ENCODE peak calls at places on chromosomes 16 and 17, in nine cellular contexts. N is T-helper 9 cell; M is NCI-H1105; O is mesothelial cell of epicardium; S is stimulated activated CD4-positive, alpha-beta T cell treated with anti-CD3 and anti-CD28 coated beads, Interleukin-1b, Interleukin-23, amount 100 ng/mL, for 1 hour; X is NCI-H526 treated with DMSO at 0.1 percent for 48 hours; Q is neural progenitor cell; Z is GM12864; W is NCI-H510A. L is an unnamed sample.

GRCh38 chr16:7351572-7351971 is 18.9 kb downstream of the RBFOX1 start:
- DNase-seq in M (peak; percentile 28), Q (no peak), X (no peak), Z (no peak), O (no peak), N (no peak), W (no peak), S (no peak), L (no peak)

GRCh38 chr16:892536-893255 is 78.1 kb downstream of the LMF1 start:
- DNase-seq in M (no peak), W (no peak), X (no peak), Q (peak; percentile 61), N (no peak), S (no peak), O (no peak), Z (no peak), L (no peak)

GRCh38 chr16:31696968-31697743 is 169.5 kb downstream of the AHSP start:
- DNase-seq in Z (no peak), Q (peak; percentile 27), M (peak; percentile 7), W (no peak), N (no peak), X (peak; percentile 38), O (no peak), S (no peak), L (no peak)

GRCh38 chr16:1152123-1152638 is 725 bp upstream of the CACNA1H start:
- DNase-seq in S (no peak), N (peak; percentile 47), X (no peak), W (no peak), Z (no peak), M (no peak), Q (peak; percentile 78), O (peak; percentile 57), L (no peak)

GRCh38 chr16:89383095-89384003 is 107.0 kb downstream of the ANKRD11 start:
- DNase-seq in Q (peak; percentile 48), S (no peak), M (no peak), O (no peak), Z (no peak), W (peak; percentile 35), N (no peak), X (no peak), L (peak; percentile 80)

GRCh38 chr16:56608876-56609462 is 585 bp downstream of the MT2A start:
- DNase-seq in X (no peak), Q (peak; percentile 45), W (no peak), Z (no peak), M (no peak), S (no peak), N (no peak), O (no peak), L (peak; percentile 40)

GRCh38 chr16:82439678-82440293 is 187.0 kb upstream of the CDH13 start:
- DNase-seq in N (no peak), Q (peak; percentile 35), W (no peak), X (no peak), Z (no peak), O (no peak), M (no peak), S (no peak), L (no peak)

GRCh38 chr16:31038993-31039392 is 5.6 kb downstream of the STX4 start:
- DNase-seq in Q (no peak), S (no peak), Z (no peak), W (no peak), N (no peak), M (no peak), X (no peak), O (no peak), L (no peak)

GRCh38 chr16:75429621-75430403 is 3.5 kb downstream of the CFDP1 start:
- DNase-seq in M (no peak), W (no peak), Q (no peak), S (no peak), O (no peak), Z (no peak), N (no peak), X (no peak), L (no peak)

GRCh38 chr17:30336369-30337171 is 2.7 kb upstream of the TMIGD1 start:
- DNase-seq in Z (no peak), S (peak; percentile 29), N (peak; percentile 58), X (peak; percentile 94), O (no peak), W (no peak), M (peak; percentile 51), Q (peak; percentile 67), L (peak; percentile 64)

GRCh38 chr17:71821512-71821911 is 299.3 kb upstream of the SOX9 start:
- DNase-seq in X (no peak), S (no peak), Z (no peak), M (no peak), Q (no peak), N (no peak), O (no peak), W (no peak), L (no peak)

GRCh38 chr17:49334744-49335512 is 27.1 kb downstream of the ZNF652 start:
- DNase-seq in W (no peak), O (no peak), S (no peak), Z (no peak), M (no peak), N (no peak), Q (no peak), X (no peak), L (no peak)

GRCh38 chr16:70460737-70461261 is 6.4 kb downstream of the FCSK start:
- DNase-seq in W (no peak), O (no peak), M (no peak), N (no peak), X (no peak), Q (no peak), Z (no peak), S (no peak), L (no peak)

GRCh38 chr16:49499018-49499785 is 125.6 kb downstream of the C16orf78 start:
- DNase-seq in O (no peak), Z (no peak), S (no peak), Q (no peak), X (no peak), W (no peak), M (no peak), N (no peak), L (no peak)

GRCh38 chr17:81870155-81870977 is 771 bp downstream of the ARHGDIA start:
- DNase-seq in O (no peak), W (no peak), S (no peak), X (no peak), M (no peak), Q (peak; percentile 69), N (no peak), Z (no peak), L (no peak)

GRCh38 chr16:24737391-24737871 is 8.0 kb downstream of the TNRC6A start:
- DNase-seq in M (no peak), N (no peak), Q (no peak), W (no peak), O (no peak), X (no peak), S (no peak), Z (no peak), L (no peak)

GRCh38 chr17:2736956-2737355 is 12.5 kb downstream of the CCDC92B start:
- DNase-seq in X (no peak), Q (no peak), O (no peak), N (no peak), S (no peak), Z (no peak), M (no peak), W (no peak), L (no peak)

GRCh38 chr17:13557077-13557476 is 44.7 kb downstream of the HS3ST3A1 start:
- DNase-seq in M (no peak), Q (no peak), W (no peak), O (no peak), Z (no peak), N (no peak), X (no peak), S (no peak), L (no peak)

GRCh38 chr17:3527468-3527867 is 30.1 kb downstream of the TRPV3 start:
- DNase-seq in X (no peak), M (no peak), O (no peak), Q (no peak), S (no peak), N (no peak), W (no peak), Z (no peak), L (no peak)

GRCh38 chr16:50940275-50940854 is 198.5 kb downstream of the CYLD start:
- DNase-seq in W (no peak), O (no peak), Z (no peak), N (no peak), M (peak; percentile 73), Q (peak; percentile 38), S (no peak), X (no peak), L (peak; percentile 74)

GRCh38 chr16:7303677-7304200 is 28.9 kb upstream of the RBFOX1 start:
- DNase-seq in N (no peak), X (no peak), O (no peak), M (no peak), W (no peak), Q (peak; percentile 44), Z (no peak), S (no peak), L (no peak)